ENCODE peak calls at places on chromosomes 4 and X, in seven cellular contexts. R is activated T-helper 1 cell treated with anti-CD3 and anti-CD28 coated beads, Interleukin-2, amount 50 U/mL, for 16 hours; U is hypothalamus; N is NCI-H510A treated with DMSO at 0.1 percent for 48 hours; S is effector memory CD4-positive, alpha-beta T cell; T is cardiac fibroblast; P is lower lobe of right lung. O is an unnamed sample.

GRCh38 chrX:56783450-56783831 is 54.4 kb downstream of the NBDY start:
- DNase-seq in S (no peak), U (no peak), R (peak), P (no peak), T (no peak), N (no peak), O (no peak)

GRCh38 chrX:153924149-153924861 is 1.8 kb downstream of the ARHGAP4 start:
- DNase-seq in S (no peak), T (peak), U (no peak), R (no peak), N (peak), P (no peak), O (peak)

GRCh38 chrX:18938710-18939109 is 45.2 kb downstream of the PHKA2 start:
- DNase-seq in T (no peak), N (peak), S (no peak), P (no peak), R (no peak), U (no peak), O (peak)

GRCh38 chr4:2469192-2469984 is 482 bp downstream of the RNF4 start:
- DNase-seq in P (peak), R (peak), N (peak), T (peak), U (peak), S (peak), O (peak)

GRCh38 chr4:54566608-54567007 is 91.1 kb upstream of the KIT start:
- DNase-seq in P (no peak), U (no peak), T (no peak), S (no peak), N (peak), R (no peak), O (no peak)

GRCh38 chr4:22313974-22314373 is 201.9 kb downstream of the ADGRA3 start:
- DNase-seq in N (no peak), R (no peak), S (no peak), P (no peak), T (no peak), U (no peak), O (no peak)

GRCh38 chr4:178599521-178599920 is 1157.3 kb upstream of the AGA start:
- DNase-seq in T (no peak), R (no peak), N (no peak), S (no peak), P (no peak), U (no peak), O (peak)

GRCh38 chr4:158170691-158171455 is 2.0 kb downstream of the GASK1B start:
- DNase-seq in N (no peak), S (no peak), R (no peak), U (no peak), P (peak), T (peak), O (peak)

GRCh38 chr4:42399393-42399792 is 2.1 kb downstream of the SHISA3 start:
- DNase-seq in R (no peak), S (no peak), P (no peak), T (no peak), N (no peak), U (no peak), O (no peak)

GRCh38 chr4:25863347-25863784 is 578 bp upstream of the SEL1L3 start:
- DNase-seq in R (no peak), S (no peak), N (no peak), U (no peak), P (peak), T (no peak), O (no peak)

GRCh38 chrX:40145670-40146470 is 48.1 kb upstream of the BCOR start:
- DNase-seq in N (no peak), P (no peak), R (no peak), U (no peak), T (no peak), S (no peak), O (no peak)

GRCh38 chrX:9995855-9996339 is 28.7 kb downstream of the CLDN34 start:
- DNase-seq in R (peak), U (peak), P (peak), S (peak), T (peak), N (no peak), O (peak)